ENCODE peak calls at places on chromosome 2, in five cellular contexts. T, G, S, V and U are unnamed samples.

GRCh38 chr2:27922842-27923241 is 32.3 kb downstream of the BABAM2 start:
- DNase-seq in T (no peak), G (peak), V (no peak), S (no peak), U (no peak)

GRCh38 chr2:174722942-174723598 is 41.2 kb downstream of the CHRNA1 start:
- DNase-seq in V (no peak), S (no peak), G (no peak), T (no peak), U (no peak)

GRCh38 chr2:119823734-119824334 is 64.1 kb downstream of the PTPN4 start:
- DNase-seq in V (peak), S (peak), T (peak), G (peak), U (peak)

GRCh38 chr2:165443524-165443923 is 26.0 kb upstream of the CSRNP3 start:
- DNase-seq in G (no peak), T (peak), S (no peak), V (no peak), U (no peak)

GRCh38 chr2:127362971-127363370 is 24.8 kb downstream of the MAP3K2 start:
- DNase-seq in V (peak), T (no peak), G (no peak), S (no peak), U (peak)

GRCh38 chr2:181678033-181678586 is 2.2 kb downstream of the NEUROD1 start:
- DNase-seq in G (peak), V (peak), S (peak), T (peak), U (peak)

GRCh38 chr2:203438528-203438927 is 96.6 kb downstream of the RAPH1 start:
- DNase-seq in G (no peak), V (no peak), S (no peak), T (no peak), U (no peak)

GRCh38 chr2:186862869-186863709 is 14.1 kb upstream of the ZSWIM2 start:
- DNase-seq in T (peak), S (peak), V (peak), G (peak), U (peak)

GRCh38 chr2:137254081-137254480 is 488.7 kb downstream of the THSD7B start:
- DNase-seq in S (no peak), T (no peak), V (no peak), G (no peak), U (peak)

GRCh38 chr2:176554107-176555048 is 285.1 kb downstream of the MTX2 start:
- DNase-seq in T (peak), V (peak), S (peak), G (peak), U (peak)

GRCh38 chr2:65595641-65596040 is 163.2 kb upstream of the SPRED2 start:
- DNase-seq in G (no peak), S (no peak), V (no peak), T (no peak), U (no peak)

GRCh38 chr2:63378589-63378988 is 209.7 kb downstream of the WDPCP start:
- DNase-seq in T (no peak), G (no peak), S (no peak), V (peak), U (no peak)

GRCh38 chr2:111897924-111898702 is at the start of gene MERTK:
- DNase-seq in T (peak), V (peak), G (peak), S (peak), U (peak)

GRCh38 chr2:12941203-12941602 is 224.5 kb downstream of the TRIB2 start:
- DNase-seq in G (no peak), V (no peak), S (no peak), T (no peak), U (no peak)

GRCh38 chr2:134011936-134012586 is 241.8 kb upstream of the MGAT5 start:
- DNase-seq in G (no peak), T (no peak), V (peak), S (no peak), U (no peak)

GRCh38 chr2:196783431-196784094 is 15.9 kb downstream of the GTF3C3 start:
- DNase-seq in S (no peak), V (peak), T (peak), G (no peak), U (peak)

GRCh38 chr2:240586919-240587800 is 626 bp downstream of the CAPN10 start:
- DNase-seq in T (peak), G (no peak), V (peak), S (peak), U (peak)

GRCh38 chr2:163610817-163611556 is 124.8 kb downstream of the FIGN start:
- DNase-seq in G (peak), V (no peak), S (peak), T (peak), U (no peak)

GRCh38 chr2:199987586-199987985 is 32.2 kb downstream of the MAIP1 start:
- DNase-seq in V (no peak), T (no peak), S (no peak), G (no peak), U (no peak)

GRCh38 chr2:41948397-41948763 is 99.4 kb upstream of the PKDCC start:
- DNase-seq in G (no peak), V (no peak), S (no peak), T (peak), U (no peak)

DNA sequence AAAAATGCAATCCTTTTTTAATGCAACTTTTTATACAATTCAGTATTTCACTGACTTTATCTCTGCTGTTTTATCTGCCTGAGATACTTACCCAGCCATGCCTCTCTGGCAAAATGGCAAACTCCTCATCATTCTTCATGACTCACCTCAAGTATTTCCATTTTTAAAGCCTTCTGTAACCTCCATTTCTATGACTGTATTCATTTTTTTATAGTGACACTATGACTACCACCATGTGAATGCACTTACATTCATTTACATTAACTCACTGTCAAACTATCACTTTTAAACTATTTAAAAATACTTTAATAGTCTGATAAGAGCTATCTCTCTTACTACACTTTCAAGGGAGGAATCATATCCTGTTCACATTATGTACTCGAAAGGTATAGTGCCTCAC is 99.4 kb upstream of the SCN7A start:
- DNase-seq in V (peak), G (no peak), T (no peak), S (no peak), U (peak)
- H3K4me2 ChIP-seq in V (no peak), G (no peak), T (no peak), S (no peak), U (peak)

GRCh38 chr2:169362346-169363026 is at the start of gene LRP2:
- DNase-seq in V (no peak), G (peak), S (peak), T (peak), U (peak)

GRCh38 chr2:169363570-169364150 is 1.3 kb upstream of the LRP2 start:
- DNase-seq in V (no peak), S (peak), T (peak), G (peak), U (peak)

GRCh38 chr2:169360984-169361705 is 1.2 kb downstream of the LRP2 start:
- DNase-seq in T (peak), S (peak), V (no peak), G (no peak), U (peak)

GRCh38 chr2:169363027-169363569 is 764 bp upstream of the LRP2 start:
- DNase-seq in G (peak), T (peak), S (no peak), V (no peak), U (no peak)

GRCh38 chr2:169361706-169362345 is 508 bp downstream of the LRP2 start:
- DNase-seq in T (peak), S (peak), G (peak), V (peak), U (peak)
- H3K4me2 ChIP-seq in T (peak), S (peak), G (peak), V (peak), U (peak)

GRCh38 chr2:157418215-157418614 is 25.7 kb downstream of the CYTIP start:
- DNase-seq in S (no peak), V (no peak), G (no peak), T (no peak), U (no peak)
- H3K4me2 ChIP-seq in S (no peak), V (no peak), G (no peak), T (no peak), U (no peak)

GRCh38 chr2:105143094-105143466 is 98.5 kb upstream of the GPR45 start:
- DNase-seq in T (no peak), G (no peak), V (no peak), S (no peak), U (no peak)
- H3K4me2 ChIP-seq in T (no peak), G (peak), V (no peak), S (peak), U (no peak)

GRCh38 chr2:222169346-222169745 is 129.5 kb downstream of the PAX3 start:
- DNase-seq in G (no peak), V (peak), S (no peak), T (no peak), U (peak)
- H3K4me2 ChIP-seq in G (no peak), V (no peak), S (no peak), T (no peak), U (no peak)

DNA sequence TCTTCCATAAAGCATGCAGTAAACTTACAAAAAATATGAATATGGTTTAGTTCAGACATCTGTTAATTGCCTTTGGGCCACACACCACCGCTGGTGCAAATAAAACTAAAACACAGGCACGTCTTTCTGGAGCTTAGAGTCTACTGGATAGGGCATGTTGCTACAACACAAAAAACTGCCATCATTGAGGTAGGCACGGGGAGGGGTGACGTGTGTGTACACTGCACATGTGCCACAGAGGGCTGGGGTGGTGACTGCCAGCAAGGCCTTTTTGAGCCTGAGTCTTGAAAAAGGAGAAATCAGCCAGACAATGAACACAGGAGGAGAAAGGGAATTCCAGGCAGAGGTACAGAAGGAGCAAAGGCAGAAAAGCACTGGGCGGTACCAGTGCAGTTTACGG is 5.1 kb downstream of the SERPINE2 start:
- DNase-seq in G (no peak), V (no peak), S (no peak), T (no peak), U (no peak)
- H3K4me2 ChIP-seq in G (no peak), V (no peak), S (no peak), T (no peak), U (peak)